ENCODE peak calls at places on chromosome 1, in nine cellular contexts. One of them, this sample, is unnamed.

GRCh38 chr1:73717971-73718370 is 480.0 kb downstream of the LRRIQ3 start:
- DNase-seq in lung: no peak
- DNase-seq in thoracic aorta: no peak
- DNase-seq in H9: no peak
- DNase-seq in ovary: no peak
- DNase-seq in IMR-90: no peak
- DNase-seq in uterus: no peak
- DNase-seq in right atrium auricular region: no peak
- DNase-seq in brain microvascular endothelial cell: no peak
- DNase-seq in this sample: no peak

GRCh38 chr1:153277852-153278251 is 18.4 kb downstream of the LORICRIN start:
- DNase-seq in lung: no peak
- DNase-seq in thoracic aorta: no peak
- DNase-seq in H9: peak; percentile 61
- DNase-seq in ovary: no peak
- DNase-seq in IMR-90: no peak
- DNase-seq in uterus: no peak
- DNase-seq in right atrium auricular region: no peak
- DNase-seq in brain microvascular endothelial cell: no peak
- DNase-seq in this sample: no peak

GRCh38 chr1:118488776-118489175 is 303.7 kb upstream of the SPAG17 start:
- DNase-seq in lung: no peak
- DNase-seq in thoracic aorta: no peak
- DNase-seq in H9: no peak
- DNase-seq in ovary: no peak
- DNase-seq in IMR-90: no peak
- DNase-seq in uterus: no peak
- DNase-seq in right atrium auricular region: no peak
- DNase-seq in brain microvascular endothelial cell: no peak
- DNase-seq in this sample: no peak

GRCh38 chr1:175354080-175354479 is 161.5 kb upstream of the KIAA0040 start:
- DNase-seq in lung: no peak
- DNase-seq in thoracic aorta: no peak
- DNase-seq in H9: no peak
- DNase-seq in ovary: no peak
- DNase-seq in IMR-90: no peak
- DNase-seq in uterus: no peak
- DNase-seq in right atrium auricular region: no peak
- DNase-seq in brain microvascular endothelial cell: no peak
- DNase-seq in this sample: no peak

GRCh38 chr1:31413405-31414005 is 492 bp downstream of the SERINC2 start:
- DNase-seq in lung: peak; percentile 80
- DNase-seq in thoracic aorta: peak; percentile 29
- DNase-seq in H9: no peak
- DNase-seq in ovary: peak; percentile 46
- DNase-seq in IMR-90: no peak
- DNase-seq in uterus: peak; percentile 34
- DNase-seq in right atrium auricular region: peak; percentile 69
- DNase-seq in brain microvascular endothelial cell: peak; percentile 10
- DNase-seq in this sample: no peak

GRCh38 chr1:26225033-26225831 is 8.8 kb upstream of the CEP85 start:
- DNase-seq in lung: peak; percentile 76
- DNase-seq in thoracic aorta: no peak
- DNase-seq in H9: peak; percentile 99
- DNase-seq in ovary: peak; percentile 61
- DNase-seq in IMR-90: no peak
- DNase-seq in uterus: peak; percentile 42
- DNase-seq in right atrium auricular region: no peak
- DNase-seq in brain microvascular endothelial cell: peak; percentile 15
- DNase-seq in this sample: peak; percentile 11

GRCh38 chr1:54857066-54857660 is 29.8 kb downstream of the DHCR24 start:
- DNase-seq in lung: no peak
- DNase-seq in thoracic aorta: no peak
- DNase-seq in H9: no peak
- DNase-seq in ovary: no peak
- DNase-seq in IMR-90: no peak
- DNase-seq in uterus: no peak
- DNase-seq in right atrium auricular region: no peak
- DNase-seq in brain microvascular endothelial cell: no peak
- DNase-seq in this sample: no peak

GRCh38 chr1:186812560-186812959 is 16.2 kb upstream of the PLA2G4A start:
- DNase-seq in lung: no peak
- DNase-seq in thoracic aorta: no peak
- DNase-seq in H9: no peak
- DNase-seq in ovary: no peak
- DNase-seq in IMR-90: peak; percentile 96
- DNase-seq in uterus: no peak
- DNase-seq in right atrium auricular region: no peak
- DNase-seq in brain microvascular endothelial cell: peak; percentile 90
- DNase-seq in this sample: no peak

GRCh38 chr1:82329226-82329625 is 528.5 kb downstream of the ADGRL2 start:
- DNase-seq in lung: no peak
- DNase-seq in thoracic aorta: no peak
- DNase-seq in H9: no peak
- DNase-seq in ovary: no peak
- DNase-seq in IMR-90: no peak
- DNase-seq in uterus: no peak
- DNase-seq in right atrium auricular region: no peak
- DNase-seq in brain microvascular endothelial cell: no peak
- DNase-seq in this sample: peak; percentile 97

GRCh38 chr1:171999756-172000155 is 158.5 kb downstream of the DNM3 start:
- DNase-seq in lung: no peak
- DNase-seq in thoracic aorta: no peak
- DNase-seq in H9: no peak
- DNase-seq in ovary: no peak
- DNase-seq in IMR-90: peak; percentile 10
- DNase-seq in uterus: no peak
- DNase-seq in right atrium auricular region: no peak
- DNase-seq in brain microvascular endothelial cell: no peak
- DNase-seq in this sample: no peak

GRCh38 chr1:151946366-151946764 is 37.1 kb upstream of the THEM4 start:
- DNase-seq in lung: no peak
- DNase-seq in thoracic aorta: no peak
- DNase-seq in H9: no peak
- DNase-seq in ovary: no peak
- DNase-seq in IMR-90: no peak
- DNase-seq in uterus: no peak
- DNase-seq in right atrium auricular region: no peak
- DNase-seq in brain microvascular endothelial cell: no peak
- DNase-seq in this sample: no peak

GRCh38 chr1:166975361-166976129 is at the start of gene ILDR2:
- DNase-seq in lung: peak; percentile 48
- DNase-seq in thoracic aorta: no peak
- DNase-seq in H9: peak; percentile 76
- DNase-seq in ovary: peak; percentile 20
- DNase-seq in IMR-90: peak; percentile 5
- DNase-seq in uterus: peak; percentile 33
- DNase-seq in right atrium auricular region: peak; percentile 59
- DNase-seq in brain microvascular endothelial cell: peak; percentile 21
- DNase-seq in this sample: peak; percentile 48

GRCh38 chr1:47591801-47592200 is 154.0 kb downstream of the FOXD2 start:
- DNase-seq in lung: peak; percentile 11
- DNase-seq in thoracic aorta: no peak
- DNase-seq in H9: no peak
- DNase-seq in ovary: no peak
- DNase-seq in IMR-90: no peak
- DNase-seq in uterus: no peak
- DNase-seq in right atrium auricular region: no peak
- DNase-seq in brain microvascular endothelial cell: no peak
- DNase-seq in this sample: no peak

GRCh38 chr1:84163123-84164038 is 19.3 kb downstream of the PRKACB start:
- DNase-seq in lung: no peak
- DNase-seq in thoracic aorta: no peak
- DNase-seq in H9: no peak
- DNase-seq in ovary: no peak
- DNase-seq in IMR-90: no peak
- DNase-seq in uterus: no peak
- DNase-seq in right atrium auricular region: no peak
- DNase-seq in brain microvascular endothelial cell: no peak
- DNase-seq in this sample: no peak

GRCh38 chr1:167127236-167127635 is 33.4 kb downstream of the STYXL2 start:
- DNase-seq in lung: no peak
- DNase-seq in thoracic aorta: no peak
- DNase-seq in H9: no peak
- DNase-seq in ovary: no peak
- DNase-seq in IMR-90: no peak
- DNase-seq in uterus: no peak
- DNase-seq in right atrium auricular region: no peak
- DNase-seq in brain microvascular endothelial cell: no peak
- DNase-seq in this sample: no peak

GRCh38 chr1:91502138-91502881 is 1.7 kb downstream of the CDC7 start:
- DNase-seq in lung: no peak
- DNase-seq in thoracic aorta: no peak
- DNase-seq in H9: no peak
- DNase-seq in ovary: no peak
- DNase-seq in IMR-90: no peak
- DNase-seq in uterus: no peak
- DNase-seq in right atrium auricular region: no peak
- DNase-seq in brain microvascular endothelial cell: no peak
- DNase-seq in this sample: no peak

GRCh38 chr1:116820362-116820761 is 66.1 kb downstream of the CD2 start:
- DNase-seq in lung: no peak
- DNase-seq in thoracic aorta: no peak
- DNase-seq in H9: no peak
- DNase-seq in ovary: peak; percentile 51
- DNase-seq in IMR-90: peak; percentile 80
- DNase-seq in uterus: peak; percentile 70
- DNase-seq in right atrium auricular region: peak; percentile 65
- DNase-seq in brain microvascular endothelial cell: peak; percentile 98
- DNase-seq in this sample: no peak

GRCh38 chr1:46181343-46182260 is 5.3 kb upstream of the P3R3URF start:
- DNase-seq in lung: no peak
- DNase-seq in thoracic aorta: no peak
- DNase-seq in H9: no peak
- DNase-seq in ovary: no peak
- DNase-seq in IMR-90: peak; percentile 61
- DNase-seq in uterus: no peak
- DNase-seq in right atrium auricular region: no peak
- DNase-seq in brain microvascular endothelial cell: peak; percentile 43
- DNase-seq in this sample: peak; percentile 49

GRCh38 chr1:46183119-46183842 is 7.0 kb upstream of the P3R3URF start:
- DNase-seq in lung: peak; percentile 75
- DNase-seq in thoracic aorta: peak; percentile 76
- DNase-seq in H9: peak; percentile 49
- DNase-seq in ovary: no peak
- DNase-seq in IMR-90: peak; percentile 95
- DNase-seq in uterus: peak; percentile 69
- DNase-seq in right atrium auricular region: peak; percentile 74
- DNase-seq in brain microvascular endothelial cell: peak; percentile 93
- DNase-seq in this sample: peak; percentile 35

GRCh38 chr1:46176211-46176865 is at the start of gene P3R3URF:
- DNase-seq in lung: no peak
- DNase-seq in thoracic aorta: no peak
- DNase-seq in H9: no peak
- DNase-seq in ovary: no peak
- DNase-seq in IMR-90: no peak
- DNase-seq in uterus: no peak
- DNase-seq in right atrium auricular region: no peak
- DNase-seq in brain microvascular endothelial cell: no peak
- DNase-seq in this sample: no peak

GRCh38 chr1:46179138-46180081 is 3.1 kb upstream of the P3R3URF start:
- DNase-seq in lung: peak; percentile 81
- DNase-seq in thoracic aorta: peak; percentile 73
- DNase-seq in H9: peak; percentile 89
- DNase-seq in ovary: peak; percentile 79
- DNase-seq in IMR-90: peak; percentile 85
- DNase-seq in uterus: peak; percentile 87
- DNase-seq in right atrium auricular region: peak; percentile 85
- DNase-seq in brain microvascular endothelial cell: peak; percentile 79
- DNase-seq in this sample: peak; percentile 90

GRCh38 chr1:46180082-46180616 is 3.9 kb upstream of the P3R3URF start:
- DNase-seq in lung: peak; percentile 65
- DNase-seq in thoracic aorta: no peak
- DNase-seq in H9: peak; percentile 83
- DNase-seq in ovary: no peak
- DNase-seq in IMR-90: no peak
- DNase-seq in uterus: no peak
- DNase-seq in right atrium auricular region: no peak
- DNase-seq in brain microvascular endothelial cell: no peak
- DNase-seq in this sample: no peak
- TF ChIP-seq CTCF in lung: peak; percentile 4
- TF ChIP-seq CTCF in thoracic aorta: no peak
- TF ChIP-seq CTCF in H9: peak; percentile 43
- TF ChIP-seq CTCF in ovary: no peak
- TF ChIP-seq CTCF in IMR-90: no peak
- TF ChIP-seq CTCF in uterus: peak; percentile 21
- TF ChIP-seq CTCF in right atrium auricular region: no peak
- TF ChIP-seq CTCF in brain microvascular endothelial cell: no peak
- TF ChIP-seq CTCF in this sample: no peak

DNA sequence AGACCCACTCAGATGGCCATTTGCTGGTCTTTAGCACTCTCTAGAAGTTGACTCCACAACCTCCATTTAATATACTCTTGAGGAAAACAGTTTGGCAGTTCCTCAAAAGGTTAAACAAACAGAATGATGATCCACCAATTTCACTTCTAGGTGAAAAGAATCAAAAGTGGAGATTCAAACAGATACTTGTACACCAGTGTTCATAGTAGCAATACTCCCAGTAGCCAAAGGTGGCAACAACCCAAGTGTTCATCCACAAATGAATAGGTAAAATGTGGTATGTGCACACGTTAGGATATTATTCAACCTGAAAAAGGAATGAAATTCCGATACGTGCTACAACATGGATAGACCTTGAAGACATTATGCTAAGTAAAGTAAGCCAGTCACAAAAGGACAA is 6.3 kb downstream of the PRCC start:
- DNase-seq in lung: no peak
- DNase-seq in thoracic aorta: no peak
- DNase-seq in H9: no peak
- DNase-seq in ovary: no peak
- DNase-seq in IMR-90: no peak
- DNase-seq in uterus: no peak
- DNase-seq in right atrium auricular region: no peak
- DNase-seq in brain microvascular endothelial cell: no peak
- DNase-seq in this sample: no peak
- H3K27ac ChIP-seq in lung: no peak overlapping the region
- H3K27ac ChIP-seq in thoracic aorta: no peak overlapping the region
- H3K27ac ChIP-seq in H9: no peak overlapping the region
- H3K27ac ChIP-seq in ovary: no peak overlapping the region
- H3K27ac ChIP-seq in IMR-90: no peak overlapping the region
- H3K27ac ChIP-seq in uterus: no peak overlapping the region
- H3K27ac ChIP-seq in right atrium auricular region: peak overlapping the region; percentile 59
- H3K27ac ChIP-seq in brain microvascular endothelial cell: no peak overlapping the region
- H3K27ac ChIP-seq in this sample: no peak overlapping the region

GRCh38 chr1:29700522-29700921 is 464.2 kb downstream of the PTPRU start:
- DNase-seq in lung: peak; percentile 46
- DNase-seq in thoracic aorta: no peak
- DNase-seq in H9: no peak
- DNase-seq in ovary: no peak
- DNase-seq in IMR-90: no peak
- DNase-seq in uterus: no peak
- DNase-seq in right atrium auricular region: no peak
- DNase-seq in brain microvascular endothelial cell: no peak
- DNase-seq in this sample: no peak
- TF ChIP-seq CTCF in lung: no peak
- TF ChIP-seq CTCF in thoracic aorta: no peak
- TF ChIP-seq CTCF in H9: no peak
- TF ChIP-seq CTCF in ovary: no peak
- TF ChIP-seq CTCF in IMR-90: no peak
- TF ChIP-seq CTCF in uterus: no peak
- TF ChIP-seq CTCF in right atrium auricular region: no peak
- TF ChIP-seq CTCF in brain microvascular endothelial cell: no peak
- TF ChIP-seq CTCF in this sample: no peak

GRCh38 chr1:168623003-168623828 is 46.8 kb downstream of the XCL1 start:
- DNase-seq in lung: no peak
- DNase-seq in thoracic aorta: no peak
- DNase-seq in H9: no peak
- DNase-seq in ovary: no peak
- DNase-seq in IMR-90: peak; percentile 30
- DNase-seq in uterus: no peak
- DNase-seq in right atrium auricular region: peak; percentile 67
- DNase-seq in brain microvascular endothelial cell: peak; percentile 93
- DNase-seq in this sample: peak; percentile 22
- H3K27ac ChIP-seq in lung: peak overlapping the region; percentile 77
- H3K27ac ChIP-seq in thoracic aorta: peak overlapping the region; percentile 14
- H3K27ac ChIP-seq in H9: no peak overlapping the region
- H3K27ac ChIP-seq in ovary: no peak overlapping the region
- H3K27ac ChIP-seq in IMR-90: no peak overlapping the region
- H3K27ac ChIP-seq in uterus: no peak overlapping the region
- H3K27ac ChIP-seq in right atrium auricular region: peak overlapping the region; percentile 54
- H3K27ac ChIP-seq in brain microvascular endothelial cell: no peak overlapping the region
- H3K27ac ChIP-seq in this sample: no peak overlapping the region

This sample was measured in A673.